ENCODE peak calls at places on chromosomes 1 and 21, in seven cellular contexts. G is left ventricle myocardium inferior, F is psoas muscle, M is uterus, Q is NT2/D1, N is adipocyte, B is IMR-90. T is an unnamed sample. For H3K9me3, the result is how much of the 10 kb centered on the place peaks cover.

GRCh38 chr1:245155186-245156040 is 628 bp downstream of the KIF26B start:
- DNase-seq in G (no peak), F (no peak), M (no peak), Q (no peak), N (peak), B (peak), T (no peak)

GRCh38 chr21:32728455-32729237 is 833 bp upstream of the SYNJ1 start:
- DNase-seq in G (no peak), F (no peak), M (no peak), Q (no peak), N (no peak), B (no peak), T (no peak)

GRCh38 chr1:94709891-94710581 is 110.1 kb upstream of the SLC44A3 start:
- DNase-seq in G (no peak), F (no peak), M (no peak), Q (no peak), N (peak), B (peak), T (no peak)

GRCh38 chr1:64183985-64184440 is 19.4 kb upstream of the UBE2U start:
- DNase-seq in G (no peak), F (no peak), M (no peak), Q (no peak), N (peak), B (peak), T (no peak)

GRCh38 chr1:237562247-237562823 is 328.4 kb downstream of the ZP4 start:
- DNase-seq in G (no peak), F (no peak), M (no peak), Q (peak), N (peak), B (peak), T (no peak)

GRCh38 chr1:166064324-166064926 is 102.4 kb downstream of the FAM78B start:
- DNase-seq in G (no peak), F (no peak), M (no peak), Q (no peak), N (no peak), B (no peak), T (no peak)

GRCh38 chr21:32307706-32308105 is 9.1 kb downstream of the MRAP start:
- DNase-seq in G (no peak), F (no peak), M (no peak), Q (no peak), N (peak), B (peak), T (no peak)

GRCh38 chr1:155910621-155911121 is 478 bp downstream of the RIT1 start:
- DNase-seq in G (no peak), F (no peak), M (peak), Q (no peak), N (peak), B (peak), T (no peak)

GRCh38 chr1:232191560-232191959 is 438.4 kb downstream of the SIPA1L2 start:
- DNase-seq in G (no peak), F (no peak), M (no peak), Q (no peak), N (no peak), B (no peak), T (no peak)

GRCh38 chr1:184219414-184219813 is 167.4 kb upstream of the C1orf21 start:
- DNase-seq in G (no peak), F (no peak), M (no peak), Q (no peak), N (no peak), B (no peak), T (no peak)

GRCh38 chr1:117759535-117759934 is 153.7 kb downstream of the TENT5C start:
- DNase-seq in G (no peak), F (no peak), M (no peak), Q (no peak), N (no peak), B (no peak), T (no peak)

GRCh38 chr1:150562384-150563339 is 13.5 kb downstream of the ADAMTSL4 start:
- DNase-seq in G (no peak), F (peak), M (peak), Q (no peak), N (peak), B (no peak), T (no peak)

GRCh38 chr21:32021319-32022027 is 148.7 kb downstream of the HUNK start:
- DNase-seq in G (peak), F (no peak), M (no peak), Q (no peak), N (no peak), B (no peak), T (peak)

GRCh38 chr1:17839641-17840196 is 84.6 kb downstream of the ACTL8 start:
- DNase-seq in G (no peak), F (no peak), M (no peak), Q (no peak), N (no peak), B (no peak), T (no peak)

GRCh38 chr1:180640531-180640949 is 8.7 kb downstream of the XPR1 start:
- DNase-seq in G (no peak), F (no peak), M (no peak), Q (no peak), N (no peak), B (no peak), T (no peak)

GRCh38 chr1:94542088-94542671 is 621 bp upstream of the F3 start:
- DNase-seq in G (peak), F (peak), M (peak), Q (no peak), N (peak), B (peak), T (peak)

GRCh38 chr1:162276493-162276892 is 100.2 kb downstream of the SPATA46 start:
- DNase-seq in G (no peak), F (no peak), M (no peak), Q (no peak), N (peak), B (peak), T (no peak)

GRCh38 chr1:9293512-9294439 is 1.1 kb downstream of the SPSB1 start:
- DNase-seq in G (peak), F (peak), M (no peak), Q (no peak), N (peak), B (peak), T (no peak)

GRCh38 chr1:5370321-5370720 is 621.9 kb downstream of the NPHP4 start:
- DNase-seq in G (no peak), F (no peak), M (no peak), Q (no peak), N (no peak), B (no peak), T (no peak)

GRCh38 chr1:12059722-12060464 is 3.2 kb upstream of the TNFRSF8 start:
- DNase-seq in G (no peak), F (no peak), M (no peak), Q (no peak), N (no peak), B (no peak), T (no peak)

GRCh38 chr1:216140650-216141547 is 282.3 kb downstream of the USH2A start:
- DNase-seq in G (no peak), F (no peak), M (no peak), Q (no peak), N (peak), B (peak), T (no peak)

GRCh38 chr1:23278717-23279116 is 61.4 kb upstream of the HTR1D start:
- DNase-seq in G (no peak), F (no peak), M (no peak), Q (no peak), N (no peak), B (no peak), T (no peak)

GRCh38 chr1:67741121-67741520 is 56.1 kb downstream of the GADD45A start:
- DNase-seq in G (no peak), F (no peak), M (no peak), Q (no peak), N (no peak), B (no peak), T (no peak)

GRCh38 chr1:85581802-85582686 is 1.5 kb downstream of the CCN1 start:
- DNase-seq in G (peak), F (peak), M (peak), Q (no peak), N (peak), B (peak), T (peak)

GRCh38 chr1:235093685-235094592 is 34.7 kb downstream of the TOMM20 start:
- DNase-seq in G (peak), F (peak), M (peak), Q (peak), N (peak), B (peak), T (peak)

GRCh38 chr1:41681331-41682136 is 197.1 kb upstream of the EDN2 start:
- DNase-seq in G (no peak), F (peak), M (no peak), Q (no peak), N (no peak), B (peak), T (no peak)

GRCh38 chr1:45721207-45721606 is 29.2 kb downstream of the IPP start:
- DNase-seq in G (no peak), F (no peak), M (no peak), Q (no peak), N (peak), B (peak), T (no peak)

GRCh38 chr1:196481616-196482015 is 126.6 kb downstream of the KCNT2 start:
- DNase-seq in G (no peak), F (no peak), M (no peak), Q (no peak), N (no peak), B (peak), T (no peak)

GRCh38 chr1:228782662-228783414 is 47.6 kb downstream of the RHOU start:
- DNase-seq in G (no peak), F (peak), M (peak), Q (no peak), N (peak), B (peak), T (no peak)

GRCh38 chr1:218344814-218345672 is at the start of gene TGFB2:
- DNase-seq in G (no peak), F (peak), M (peak), Q (no peak), N (peak), B (peak), T (peak)

GRCh38 chr1:24931481-24932221 is 1.6 kb upstream of the RUNX3 start:
- DNase-seq in G (no peak), F (no peak), M (no peak), Q (no peak), N (no peak), B (no peak), T (no peak)

GRCh38 chr1:153962088-153963029 is 978 bp downstream of the SLC39A1 start:
- DNase-seq in G (no peak), F (peak), M (peak), Q (no peak), N (peak), B (peak), T (no peak)

GRCh38 chr1:107682467-107682866 is 282.5 kb downstream of the VAV3 start:
- DNase-seq in G (no peak), F (no peak), M (no peak), Q (no peak), N (peak), B (no peak), T (no peak)

DNA sequence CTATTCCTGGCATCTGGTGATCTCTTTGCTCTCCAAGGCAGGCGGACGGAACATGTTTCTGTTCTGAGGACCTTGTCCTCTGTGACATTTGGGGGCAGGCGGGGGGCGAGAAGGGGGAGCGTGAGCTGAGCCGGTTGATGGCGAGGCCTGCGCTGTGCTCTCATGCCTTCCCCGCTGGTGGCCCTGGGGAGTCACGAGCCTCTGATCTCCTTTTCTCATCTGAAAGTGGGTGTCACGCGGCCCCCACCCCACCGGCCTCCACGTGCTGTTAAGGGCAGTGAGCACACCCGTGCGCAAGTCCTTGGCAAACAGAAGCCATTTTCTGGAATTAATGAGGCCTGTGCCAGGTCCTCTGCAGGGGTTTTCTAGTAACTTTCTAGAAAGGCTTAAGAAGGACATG is 102.8 kb upstream of the ACTRT2 start:
- DNase-seq in G (no peak), F (no peak), M (no peak), Q (no peak), N (no peak), B (no peak), T (no peak)
- H3K9me3 ChIP-seq in G (under half), F (under half), M (under half), Q (under half), N (under half), B (half or more), T (under half)

GRCh38 chr1:167899253-167899681 is 14.7 kb downstream of the ADCY10 start:
- DNase-seq in G (peak), F (peak), M (peak), Q (no peak), N (no peak), B (peak), T (peak)
- H3K9me3 ChIP-seq in G (under half), F (under half), M (under half), Q (under half), N (under half), B (under half), T (under half)

GRCh38 chr1:246516126-246516525 is 9.0 kb upstream of the SMYD3 start:
- DNase-seq in G (no peak), F (no peak), M (no peak), Q (no peak), N (no peak), B (no peak), T (no peak)
- H3K9me3 ChIP-seq in G (under half), F (under half), M (under half), Q (under half), N (under half), B (under half), T (under half)

DNA sequence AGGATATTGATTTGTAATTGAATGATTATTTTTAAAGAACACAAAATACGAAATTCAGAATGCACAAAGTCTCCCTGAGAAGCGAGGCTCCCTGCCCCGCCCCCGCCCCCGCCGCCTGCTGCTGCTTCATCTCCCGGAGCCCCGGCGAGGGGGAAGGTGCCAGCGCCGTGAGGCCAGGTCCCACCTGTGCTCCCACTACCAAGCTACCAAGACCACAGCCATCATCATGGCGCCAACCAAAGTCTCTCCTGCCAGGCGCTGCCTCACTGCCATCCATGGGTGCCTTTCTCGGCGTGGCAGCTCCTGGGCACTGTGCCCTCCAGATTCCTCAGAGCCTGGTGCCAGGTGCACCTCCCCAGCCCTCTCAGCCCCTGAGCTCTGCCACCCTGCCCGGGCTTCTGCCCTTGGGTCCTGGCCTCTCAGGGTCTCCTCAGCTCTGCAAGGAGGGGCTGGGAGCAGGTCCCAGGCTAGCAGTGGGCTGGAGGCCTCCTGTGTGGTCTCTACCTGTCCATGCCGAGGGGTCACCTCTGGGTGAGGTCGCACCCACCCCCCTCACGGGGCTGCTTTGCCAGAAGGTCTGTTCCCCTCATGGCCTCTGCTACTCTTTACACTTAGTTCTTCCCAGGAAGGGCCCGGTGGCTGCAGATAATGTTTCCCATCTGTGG is 29.4 kb upstream of the TTC34 start:
- DNase-seq in G (no peak), F (peak), M (no peak), Q (no peak), N (no peak), B (no peak), T (no peak)
- H3K9me3 ChIP-seq in G (under half), F (under half), M (under half), Q (under half), N (under half), B (half or more), T (under half)

GRCh38 chr1:227607336-227607898 is 44.1 kb downstream of the ZNF678 start:
- DNase-seq in G (no peak), F (no peak), M (no peak), Q (no peak), N (no peak), B (no peak), T (no peak)
- H3K9me3 ChIP-seq in G (under half), F (under half), M (under half), Q (under half), N (under half), B (under half), T (half or more)

DNA sequence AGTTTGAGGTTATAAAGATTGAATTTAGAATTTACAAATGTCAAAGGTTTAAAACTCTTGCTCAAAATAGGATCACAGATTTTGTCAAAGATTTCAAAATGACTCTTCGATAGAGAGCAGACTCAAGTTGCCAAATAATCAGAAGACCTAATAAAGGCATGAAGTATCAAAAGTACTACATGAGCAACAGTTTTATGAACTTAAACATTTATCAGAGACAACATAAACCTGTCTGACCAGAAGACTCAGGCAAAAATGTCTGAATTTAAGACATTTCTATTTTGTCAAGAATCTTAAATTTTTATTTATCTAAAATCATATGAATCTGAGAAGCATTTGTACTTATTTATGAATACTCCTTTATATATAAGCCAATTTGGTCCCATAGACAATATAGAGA is 330.9 kb downstream of the PTPRU start:
- DNase-seq in G (no peak), F (no peak), M (no peak), Q (no peak), N (no peak), B (no peak), T (no peak)
- H3K9me3 ChIP-seq in G (half or more), F (under half), M (under half), Q (half or more), N (half or more), B (under half), T (under half)

GRCh38 chr1:247716546-247716945 is at the start of gene OR6F1:
- DNase-seq in G (no peak), F (no peak), M (no peak), Q (no peak), N (no peak), B (no peak), T (no peak)

GRCh38 chr1:247713753-247714152 is 2.7 kb downstream of the OR6F1 start:
- DNase-seq in G (no peak), F (no peak), M (no peak), Q (no peak), N (no peak), B (no peak), T (no peak)
- H3K9me3 ChIP-seq in G (under half), F (under half), M (under half), Q (under half), N (under half), B (under half), T (under half)

GRCh38 chr21:39096754-39097153 is 86.5 kb downstream of the PSMG1 start:
- DNase-seq in G (no peak), F (no peak), M (no peak), Q (no peak), N (no peak), B (no peak), T (no peak)
- H3K9me3 ChIP-seq in G (under half), F (under half), M (under half), Q (under half), N (under half), B (under half), T (under half)